ENCODE peak calls at places on chromosome 19, in nine cellular contexts. N is iPS-NIHi11; B is fibroblast of the aortic adventitia; Q is stimulated activated CD4-positive, alpha-beta T cell treated with anti-CD3 and anti-CD28 coated beads, Interleukin-1b, Interleukin-23, amount 100 ng/mL, for 24 hours; Z is thyroid gland; H is OCI-LY7; Y is heart right ventricle; K is AG08395; E is endothelial cell. R is an unnamed sample.

GRCh38 chr19:6744381-6745288 is 5.2 kb downstream of the TRIP10 start:
- DNase-seq in H (no peak), E (no peak), Y (peak), K (peak), N (peak), Z (peak), Q (no peak), B (peak), R (peak)

GRCh38 chr19:4981681-4981958 is 12.7 kb downstream of the KDM4B start:
- DNase-seq in B (no peak), K (no peak), Z (no peak), Y (no peak), H (peak), Q (no peak), E (no peak), N (no peak), R (no peak)

GRCh38 chr19:28168557-28168956 is 1044.4 kb downstream of the UQCRFS1 start:
- DNase-seq in H (no peak), Y (no peak), Q (no peak), K (no peak), Z (no peak), B (no peak), E (no peak), N (peak), R (no peak)

GRCh38 chr19:47433121-47433520 is 13.8 kb upstream of the MEIS3 start:
- DNase-seq in Q (no peak), Z (no peak), N (no peak), K (no peak), Y (no peak), E (no peak), B (peak), H (peak), R (peak)

GRCh38 chr19:30053558-30053957 is 111.5 kb downstream of the URI1 start:
- DNase-seq in E (no peak), N (no peak), B (no peak), K (no peak), Q (no peak), Y (no peak), Z (no peak), H (no peak), R (no peak)

GRCh38 chr19:16496613-16496983 is 404 bp downstream of the C19orf44 start:
- DNase-seq in Y (peak), Q (no peak), H (peak), E (no peak), K (no peak), Z (peak), N (no peak), B (peak), R (peak)

GRCh38 chr19:55156202-55157063 is 1.1 kb downstream of the TNNI3 start:
- DNase-seq in Q (no peak), Y (peak), H (peak), E (peak), B (peak), Z (peak), K (peak), N (peak), R (peak)

GRCh38 chr19:8320564-8321066 is 560 bp downstream of the NDUFA7 start:
- DNase-seq in E (peak), Q (no peak), B (no peak), Y (no peak), H (peak), K (peak), N (no peak), Z (no peak), R (no peak)

GRCh38 chr19:31430381-31430780 is 81.1 kb upstream of the TSHZ3 start:
- DNase-seq in B (no peak), E (no peak), Q (no peak), N (no peak), Z (no peak), Y (no peak), K (no peak), H (no peak), R (no peak)

GRCh38 chr19:44552324-44552723 is 22.8 kb upstream of the CEACAM20 start:
- DNase-seq in Z (peak), K (peak), B (peak), N (peak), E (peak), Q (peak), Y (no peak), H (peak), R (peak)

GRCh38 chr19:1773173-1773572 is 19.9 kb downstream of the ONECUT3 start:
- DNase-seq in N (no peak), E (no peak), H (no peak), B (no peak), K (no peak), Q (no peak), Y (no peak), Z (no peak), R (peak)

GRCh38 chr19:1469200-1469935 is 9.6 kb downstream of the C19orf25 start:
- DNase-seq in B (no peak), Y (no peak), E (no peak), K (no peak), H (no peak), Z (no peak), Q (no peak), N (peak), R (no peak)

GRCh38 chr19:18675779-18676178 is 7.7 kb upstream of the CRTC1 start:
- DNase-seq in Q (no peak), N (peak), B (no peak), E (peak), Z (no peak), K (no peak), H (peak), Y (no peak), R (peak)

R was measured in fibroblast of mammary gland.